ENCODE peak calls at places on chromosomes 3 and 15, in seven cellular contexts. Q, P, I, T, E, W and R are unnamed samples. For H3K4me1, the result is how much of the 10 kb centered on the place peaks cover.

GRCh38 chr3:62096521-62096920 is 276.8 kb downstream of the FEZF2 start:
- DNase-seq in Q (no peak), P (no peak), I (no peak), T (no peak), E (no peak), W (no peak), R (no peak)

GRCh38 chr15:32683906-32684584 is 33.8 kb upstream of the GREM1 start:
- DNase-seq in Q (no peak), P (no peak), I (no peak), T (no peak), E (no peak), W (no peak), R (no peak)

GRCh38 chr3:63853106-63853505 is 10.5 kb downstream of the THOC7 start:
- DNase-seq in Q (no peak), P (no peak), I (no peak), T (no peak), E (no peak), W (no peak), R (no peak)

GRCh38 chr3:149273096-149273751 is 51.6 kb upstream of the CP start:
- DNase-seq in Q (peak), P (no peak), I (peak), T (peak), E (no peak), W (peak), R (no peak)

GRCh38 chr3:150090006-150090405 is 119.3 kb upstream of the PFN2 start:
- DNase-seq in Q (no peak), P (no peak), I (no peak), T (no peak), E (no peak), W (no peak), R (no peak)

GRCh38 chr3:98999675-99000074 is 98.2 kb upstream of the DCBLD2 start:
- DNase-seq in Q (no peak), P (no peak), I (no peak), T (no peak), E (no peak), W (no peak), R (no peak)

GRCh38 chr3:121667333-121667732 is 6.6 kb upstream of the HCLS1 start:
- DNase-seq in Q (no peak), P (no peak), I (no peak), T (no peak), E (no peak), W (no peak), R (no peak)

GRCh38 chr3:115100172-115100571 is 46.9 kb downstream of the ZBTB20 start:
- DNase-seq in Q (no peak), P (peak), I (peak), T (peak), E (no peak), W (no peak), R (no peak)

GRCh38 chr3:107431298-107432012 is 54.2 kb downstream of the CCDC54 start:
- DNase-seq in Q (no peak), P (peak), I (peak), T (peak), E (peak), W (peak), R (peak)

GRCh38 chr3:140863481-140864084 is 78.1 kb upstream of the SLC25A36 start:
- DNase-seq in Q (no peak), P (peak), I (peak), T (peak), E (no peak), W (peak), R (no peak)

GRCh38 chr3:151171145-151171544 is 31.9 kb downstream of the GPR171 start:
- DNase-seq in Q (no peak), P (peak), I (no peak), T (no peak), E (no peak), W (no peak), R (no peak)

GRCh38 chr15:57035664-57036063 is 117.2 kb downstream of the TCF12 start:
- DNase-seq in Q (no peak), P (no peak), I (no peak), T (no peak), E (no peak), W (no peak), R (no peak)

GRCh38 chr3:42229942-42230688 is 35.9 kb downstream of the CCK start:
- DNase-seq in Q (no peak), P (no peak), I (no peak), T (peak), E (no peak), W (no peak), R (no peak)

GRCh38 chr15:90291679-90292356 is 26.3 kb downstream of the NGRN start:
- DNase-seq in Q (no peak), P (no peak), I (peak), T (no peak), E (peak), W (peak), R (no peak)
- H3K4me1 ChIP-seq in Q (under half), P (under half), I (under half), T (under half), E (under half), W (under half), R (under half)

DNA sequence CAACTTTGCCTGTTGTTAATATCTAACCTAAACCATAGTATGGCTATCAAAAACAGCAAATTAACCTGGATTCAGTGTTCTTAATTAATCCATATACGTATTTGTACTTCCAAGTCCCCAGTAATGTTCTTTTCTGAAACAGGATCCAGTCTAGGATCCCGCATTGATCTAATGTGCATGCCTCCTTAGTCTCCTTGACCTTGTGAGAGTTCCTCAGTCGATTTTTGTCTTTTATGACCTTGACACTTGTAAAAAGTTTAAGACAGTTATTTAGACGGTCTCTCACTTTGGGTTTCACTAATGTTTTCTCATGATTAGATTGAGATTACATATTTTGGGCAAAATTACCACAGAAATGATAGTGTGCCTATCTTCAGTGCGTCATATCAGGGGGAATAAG is 69.4 kb downstream of the TGFBR2 start:
- DNase-seq in Q (no peak), P (no peak), I (no peak), T (no peak), E (no peak), W (no peak), R (no peak)
- H3K4me1 ChIP-seq in Q (under half), P (half or more), I (under half), T (under half), E (half or more), W (half or more), R (under half)

GRCh38 chr3:174417568-174417967 is 441.6 kb upstream of the NAALADL2 start:
- DNase-seq in Q (no peak), P (no peak), I (no peak), T (no peak), E (no peak), W (no peak), R (no peak)
- H3K4me1 ChIP-seq in Q (under half), P (under half), I (under half), T (under half), E (under half), W (under half), R (under half)

GRCh38 chr3:161406594-161407555 is 35.6 kb upstream of the SPTSSB start:
- DNase-seq in Q (no peak), P (no peak), I (no peak), T (no peak), E (no peak), W (no peak), R (no peak)
- H3K4me1 ChIP-seq in Q (under half), P (under half), I (under half), T (under half), E (under half), W (under half), R (under half)